ENCODE peak calls at places on chromosome 21, in nine cellular contexts. N, C, R, X, L, Q, Y, G and E are unnamed samples.

GRCh38 chr21:42039911-42040351 is 29.8 kb upstream of the ZBTB21 start:
- DNase-seq in Y (no peak), C (no peak), L (no peak), R (no peak), G (no peak), X (no peak), N (no peak), Q (no peak), E (no peak)

GRCh38 chr21:20249401-20249800 is 748.8 kb upstream of the NCAM2 start:
- DNase-seq in X (no peak), Q (no peak), L (no peak), R (no peak), Y (no peak), C (no peak), G (no peak), N (no peak), E (no peak)

GRCh38 chr21:21101911-21102310 is 103.7 kb downstream of the NCAM2 start:
- DNase-seq in C (no peak), R (no peak), Q (no peak), Y (peak; percentile 15), L (peak; percentile 24), N (no peak), X (no peak), G (peak; percentile 3), E (no peak)

GRCh38 chr21:37564341-37564923 is 197.9 kb downstream of the DYRK1A start:
- DNase-seq in X (peak; percentile 93), Y (peak; percentile 66), R (peak; percentile 73), Q (no peak), G (peak; percentile 60), L (peak; percentile 87), C (peak; percentile 88), N (peak; percentile 90), E (peak; percentile 77)

GRCh38 chr21:38488640-38489282 is 9.5 kb downstream of the ERG start:
- DNase-seq in X (peak; percentile 60), Y (no peak), G (no peak), Q (no peak), L (no peak), C (no peak), N (no peak), R (no peak), E (no peak)

GRCh38 chr21:22842875-22843274 is 1844.7 kb downstream of the NCAM2 start:
- DNase-seq in N (no peak), X (no peak), C (no peak), R (no peak), Y (no peak), L (no peak), G (no peak), Q (no peak), E (no peak)

GRCh38 chr21:42421018-42421793 is 17.5 kb downstream of the UBASH3A start:
- DNase-seq in G (no peak), R (peak; percentile 7), X (no peak), L (no peak), C (no peak), Y (no peak), Q (no peak), N (no peak), E (no peak)

GRCh38 chr21:31444061-31444460 is 100.0 kb upstream of the TIAM1 start:
- DNase-seq in R (no peak), N (no peak), L (peak; percentile 40), X (no peak), Q (no peak), Y (no peak), C (no peak), G (no peak), E (no peak)

GRCh38 chr21:14864211-14865021 is 200.4 kb downstream of the NRIP1 start:
- DNase-seq in Q (peak; percentile 36), R (peak; percentile 81), X (no peak), Y (peak; percentile 12), N (peak; percentile 89), L (peak; percentile 67), C (peak; percentile 82), G (peak; percentile 94), E (peak; percentile 68)

GRCh38 chr21:32463367-32463766 is 50.9 kb downstream of the EVA1C start:
- DNase-seq in Q (no peak), R (no peak), N (no peak), Y (no peak), G (no peak), C (no peak), X (no peak), L (no peak), E (no peak)

GRCh38 chr21:21159253-21159899 is 161.2 kb downstream of the NCAM2 start:
- DNase-seq in X (no peak), N (no peak), G (no peak), C (no peak), R (no peak), Y (no peak), L (no peak), Q (no peak), E (no peak)

GRCh38 chr21:41168391-41169257 is 664 bp downstream of the BACE2 start:
- DNase-seq in N (peak; percentile 90), R (peak; percentile 63), C (no peak), G (no peak), L (peak; percentile 56), X (peak; percentile 94), Q (no peak), Y (peak; percentile 27), E (peak; percentile 56)

DNA sequence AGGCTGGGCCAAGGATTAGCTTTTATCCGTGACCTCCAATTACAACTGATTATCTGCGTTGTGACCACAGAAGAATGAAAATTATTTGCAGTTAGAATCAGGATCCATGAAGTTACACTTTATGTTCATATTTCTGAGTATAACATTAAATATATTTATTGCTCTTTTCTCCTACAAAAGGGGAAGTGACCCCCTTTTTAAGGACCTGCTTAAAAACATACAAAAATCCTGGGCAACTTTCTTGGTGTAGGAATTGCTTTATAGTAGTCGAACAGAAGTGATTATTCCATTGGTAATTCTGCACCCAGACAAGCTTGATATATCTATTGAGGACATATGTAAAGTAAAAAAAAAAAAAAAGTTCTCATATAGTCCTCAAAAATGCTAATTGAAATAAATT is 208.7 kb downstream of the MRPL39 start:
- DNase-seq in C (no peak), N (no peak), G (no peak), X (no peak), L (no peak), Q (no peak), Y (no peak), R (no peak), E (no peak)
- H3K4me1 ChIP-seq in C (no peaks in the 10 kb centered on the region), N (no peaks in the 10 kb centered on the region), G (no peaks in the 10 kb centered on the region), X (no peaks in the 10 kb centered on the region), L (no peaks in the 10 kb centered on the region), Q (no peaks in the 10 kb centered on the region), Y (peaks cover 2% of the 10 kb centered on the region), R (no peaks in the 10 kb centered on the region), E (no peaks in the 10 kb centered on the region)

GRCh38 chr21:46656820-46657219 is 21.3 kb downstream of the PRMT2 start:
- DNase-seq in C (no peak), Q (no peak), G (no peak), X (no peak), Y (no peak), L (no peak), N (no peak), R (no peak), E (no peak)

GRCh38 chr21:46660505-46660904 is 25.0 kb downstream of the PRMT2 start:
- DNase-seq in N (no peak), R (no peak), X (no peak), C (no peak), Y (no peak), L (no peak), G (no peak), Q (no peak), E (no peak)

GRCh38 chr21:46650476-46651098 is 15.1 kb downstream of the PRMT2 start:
- DNase-seq in X (no peak), L (no peak), R (no peak), Q (no peak), C (no peak), G (no peak), N (no peak), Y (peak; percentile 61), E (no peak)

GRCh38 chr21:46651121-46651520 is 15.6 kb downstream of the PRMT2 start:
- DNase-seq in R (no peak), Q (no peak), N (no peak), G (no peak), L (no peak), X (no peak), Y (peak; percentile 30), C (no peak), E (no peak)

GRCh38 chr21:46655230-46655629 is 19.8 kb downstream of the PRMT2 start:
- DNase-seq in L (no peak), N (no peak), R (no peak), C (no peak), Y (no peak), X (no peak), Q (no peak), G (no peak), E (no peak)
- TF ChIP-seq EP300 in L (no peak), N (no peak), R (no peak), C (no peak), Y (no peak), X (no peak), Q (no peak), G (no peak), E (no peak)

GRCh38 chr21:46098303-46099141 is 610 bp downstream of the COL6A2 start:
- DNase-seq in C (peak; percentile 77), G (no peak), N (peak; percentile 78), L (peak; percentile 19), R (peak; percentile 10), X (peak; percentile 66), Y (peak; percentile 86), Q (no peak), E (peak; percentile 20)

GRCh38 chr21:46097826-46098286 is at the start of gene COL6A2:
- DNase-seq in R (peak; percentile 52), X (peak; percentile 92), Q (peak; percentile 15), G (no peak), Y (peak; percentile 97), N (peak; percentile 91), C (peak; percentile 81), L (peak; percentile 46), E (peak; percentile 45)

GRCh38 chr21:46100020-46100419 is 2.1 kb downstream of the COL6A2 start:
- DNase-seq in N (peak; percentile 59), C (no peak), Q (no peak), Y (no peak), G (no peak), L (no peak), R (no peak), X (peak; percentile 66), E (peak; percentile 15)

GRCh38 chr21:46099476-46099875 is 1.6 kb downstream of the COL6A2 start:
- DNase-seq in C (peak; percentile 78), L (peak; percentile 20), Y (peak; percentile 47), R (peak; percentile 45), X (peak; percentile 91), Q (no peak), N (peak; percentile 85), G (peak; percentile 15), E (peak; percentile 23)

DNA sequence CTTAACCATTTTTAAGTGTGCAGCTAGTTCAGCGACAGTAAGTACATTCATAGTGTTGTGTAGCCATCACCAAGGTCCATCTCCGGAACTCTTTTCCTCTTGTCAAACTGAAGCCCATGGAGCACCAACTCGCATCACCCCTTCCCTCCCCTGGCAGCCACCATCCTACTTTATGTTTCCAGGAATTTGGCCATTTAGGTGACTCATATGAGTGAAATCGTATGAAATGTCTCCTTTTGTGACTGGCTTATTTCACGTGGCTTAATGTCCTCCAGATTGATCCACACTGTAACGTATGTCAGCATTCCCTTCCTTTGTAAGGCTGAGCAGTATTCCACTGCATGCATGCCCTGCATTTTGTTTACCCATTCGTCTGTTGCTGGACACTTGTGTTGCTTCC is 2.5 kb downstream of the COL6A2 start:
- DNase-seq in X (peak; percentile 85), C (no peak), R (peak; percentile 6), L (no peak), N (peak; percentile 34), Y (no peak), Q (no peak), G (no peak), E (peak; percentile 11)
- TF ChIP-seq POLR2AphosphoS5 in X (peak; percentile 35), C (peak; percentile 14), R (peak; percentile 20), L (no peak), N (no peak), Y (no peak), Q (no peak), G (no peak), E (peak; percentile 30)

GRCh38 chr21:8993943-8994639 is 1527.3 kb upstream of the TPTE start:
- DNase-seq in Q (no peak), C (no peak), R (no peak), L (no peak), Y (no peak), X (peak; percentile 86), N (no peak), G (peak; percentile 90), E (no peak)
- H3K4me1 ChIP-seq in Q (no peaks in the 10 kb centered on the region), C (no peaks in the 10 kb centered on the region), R (no peaks in the 10 kb centered on the region), L (no peaks in the 10 kb centered on the region), Y (no peaks in the 10 kb centered on the region), X (no peaks in the 10 kb centered on the region), N (no peaks in the 10 kb centered on the region), G (no peaks in the 10 kb centered on the region), E (no peaks in the 10 kb centered on the region)